ENCODE peak calls at places on chromosomes 7 and 10, in four cellular contexts. D, B, R and H are unnamed samples.

GRCh38 chr7:94700926-94701554 is 45.1 kb upstream of the SGCE start:
- DNase-seq in D (no peak), B (no peak), R (no peak), H (no peak)

GRCh38 chr7:50920031-50920635 is 137.4 kb upstream of the GRB10 start:
- DNase-seq in D (no peak), B (no peak), R (no peak), H (no peak)

GRCh38 chr10:121418126-121418777 is 180.0 kb downstream of the FGFR2 start:
- DNase-seq in D (no peak), B (no peak), R (no peak), H (no peak)

GRCh38 chr10:91514025-91514424 is 103.9 kb downstream of the HECTD2 start:
- DNase-seq in D (no peak), B (no peak), R (no peak), H (no peak)

GRCh38 chr10:12975266-12975665 is 26.2 kb downstream of the CCDC3 start:
- DNase-seq in D (no peak), B (no peak), R (peak; percentile 19), H (no peak)

GRCh38 chr7:88020953-88021650 is 87.1 kb downstream of the ADAM22 start:
- DNase-seq in D (no peak), B (no peak), R (no peak), H (no peak)

GRCh38 chr7:138434458-138435093 is 25.5 kb upstream of the TRIM24 start:
- DNase-seq in D (no peak), B (no peak), R (no peak), H (no peak)

GRCh38 chr7:68224041-68224534 is 1227.5 kb downstream of the TYW1 start:
- DNase-seq in D (no peak), B (no peak), R (no peak), H (no peak)

GRCh38 chr7:129489491-129489890 is 12.8 kb upstream of the SMKR1 start:
- DNase-seq in D (no peak), B (no peak), R (no peak), H (no peak)

GRCh38 chr7:105230486-105230885 is 158.2 kb downstream of the SRPK2 start:
- DNase-seq in D (no peak), B (no peak), R (no peak), H (no peak)

GRCh38 chr10:79047875-79048638 is 20.7 kb upstream of the ZMIZ1 start:
- DNase-seq in D (peak; percentile 13), B (peak; percentile 61), R (no peak), H (no peak)

GRCh38 chr7:35241884-35242283 is 12.0 kb downstream of the TBX20 start:
- DNase-seq in D (no peak), B (no peak), R (peak; percentile 49), H (no peak)

GRCh38 chr10:102434251-102434913 is 2.0 kb upstream of the CUEDC2 start:
- DNase-seq in D (no peak), B (no peak), R (no peak), H (no peak)

GRCh38 chr10:9957352-9957751 is 1060.3 kb upstream of the CELF2 start:
- DNase-seq in D (no peak), B (no peak), R (no peak), H (no peak)

GRCh38 chr10:15305634-15306033 is 65.5 kb downstream of the FAM171A1 start:
- DNase-seq in D (no peak), B (no peak), R (no peak), H (no peak)

GRCh38 chr10:71714592-71714991 is 5.0 kb downstream of the C10orf105 start:
- DNase-seq in D (no peak), B (no peak), R (no peak), H (no peak)

GRCh38 chr10:71715860-71716259 is 3.7 kb downstream of the C10orf105 start:
- DNase-seq in D (no peak), B (no peak), R (no peak), H (no peak)

GRCh38 chr10:71714055-71714454 is 5.5 kb downstream of the C10orf105 start:
- DNase-seq in D (no peak), B (no peak), R (no peak), H (no peak)

GRCh38 chr10:71716406-71716805 is 3.2 kb downstream of the C10orf105 start:
- DNase-seq in D (no peak), B (no peak), R (no peak), H (no peak)

DNA sequence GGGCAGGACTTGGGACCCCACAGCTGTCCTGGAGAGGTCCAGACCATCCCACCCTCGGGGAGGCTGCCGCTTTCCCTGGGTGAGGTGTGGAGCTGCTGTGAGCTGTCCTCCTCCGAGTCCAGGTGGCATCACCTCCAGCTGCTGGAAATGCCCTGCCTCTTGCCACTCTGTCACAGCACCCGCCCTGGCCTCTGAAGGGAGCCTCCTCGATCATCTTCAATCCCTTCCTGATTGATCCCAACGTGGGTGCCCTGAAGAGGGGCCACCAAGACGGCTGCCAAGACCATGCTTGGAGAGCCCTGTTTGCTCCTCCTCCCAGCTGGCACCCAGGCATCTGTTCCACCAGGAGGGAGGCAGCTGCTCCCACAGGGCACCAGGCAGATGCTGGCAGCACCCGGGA is 4.6 kb downstream of the C10orf105 start:
- DNase-seq in D (no peak), B (no peak), R (no peak), H (no peak)
- H3K4me3 ChIP-seq in D (no peak overlapping the region), B (no peak overlapping the region), R (no peak overlapping the region), H (no peak overlapping the region)

GRCh38 chr10:73901261-73901660 is 9.7 kb upstream of the PLAU start:
- DNase-seq in D (no peak), B (no peak), R (no peak), H (no peak)

GRCh38 chr10:73900068-73900467 is 10.9 kb upstream of the PLAU start:
- DNase-seq in D (no peak), B (no peak), R (no peak), H (no peak)

GRCh38 chr10:73898730-73899400 is 12.1 kb upstream of the PLAU start:
- DNase-seq in D (no peak), B (no peak), R (no peak), H (no peak)

GRCh38 chr10:73897693-73898092 is 13.2 kb upstream of the PLAU start:
- DNase-seq in D (no peak), B (no peak), R (no peak), H (no peak)

DNA sequence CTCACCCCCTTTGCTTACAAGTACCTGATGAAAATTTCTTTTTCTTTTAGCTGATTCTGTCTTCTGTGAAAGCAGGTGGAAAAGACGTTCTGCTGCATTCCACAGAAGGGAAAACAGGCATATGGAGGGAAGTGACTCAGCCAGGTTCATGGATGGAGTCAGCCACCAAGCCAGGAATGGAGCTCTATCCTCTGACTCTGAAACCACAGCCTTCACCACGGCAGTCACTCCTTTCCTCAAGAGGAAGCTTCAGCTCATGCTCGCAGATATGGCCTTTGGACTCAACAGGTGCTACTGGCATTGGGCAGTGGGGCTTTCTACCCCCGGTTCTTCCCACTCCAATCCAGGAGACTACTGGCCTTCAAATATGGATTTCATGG is 11.5 kb upstream of the PLAU start:
- DNase-seq in D (no peak), B (no peak), R (no peak), H (no peak)
- H3K4me1 ChIP-seq in D (no peaks in the 10 kb centered on the region), B (no peaks in the 10 kb centered on the region), R (no peaks in the 10 kb centered on the region), H (peaks cover 1% of the 10 kb centered on the region)

DNA sequence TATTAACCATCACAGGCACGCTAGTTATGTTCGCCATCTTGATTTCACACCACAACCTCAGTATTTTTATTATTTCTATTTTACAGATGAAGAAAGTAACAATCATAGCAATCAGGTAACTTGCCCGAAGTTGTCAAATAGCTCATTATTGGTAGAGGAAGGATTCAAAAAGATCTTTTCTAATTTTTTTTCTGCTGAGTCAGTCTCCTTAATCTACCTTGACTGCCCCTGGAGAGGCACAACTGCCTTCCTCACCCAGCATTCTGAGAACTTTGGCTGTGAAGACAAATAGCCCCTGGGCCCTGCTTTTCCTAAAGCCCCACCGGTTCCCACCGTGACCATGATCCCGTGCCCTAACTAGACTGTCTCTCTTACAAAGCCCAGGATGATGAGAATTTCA is 99.2 kb downstream of the TRIL start:
- DNase-seq in D (no peak), B (no peak), R (no peak), H (no peak)
- H3K36me3 ChIP-seq in D (no peaks in the 10 kb centered on the region), B (no peaks in the 10 kb centered on the region), R (no peaks in the 10 kb centered on the region), H (no peaks in the 10 kb centered on the region)

GRCh38 chr7:55558962-55559920 is 13.1 kb downstream of the VOPP1 start:
- DNase-seq in D (no peak), B (no peak), R (no peak), H (no peak)
- H3K4me3 ChIP-seq in D (no peak overlapping the region), B (no peak overlapping the region), R (no peak overlapping the region), H (no peak overlapping the region)

GRCh38 chr7:116630932-116631449 is 41.0 kb upstream of the MET start:
- DNase-seq in D (no peak), B (peak; percentile 81), R (peak; percentile 26), H (no peak)
- H3K4me1 ChIP-seq in D (no peaks in the 10 kb centered on the region), B (peaks cover 6% of the 10 kb centered on the region), R (no peaks in the 10 kb centered on the region), H (no peaks in the 10 kb centered on the region)

GRCh38 chr7:33909312-33909711 is 4.0 kb downstream of the BMPER start:
- DNase-seq in D (no peak), B (no peak), R (no peak), H (no peak)
- H3K36me3 ChIP-seq in D (no peaks in the 10 kb centered on the region), B (no peaks in the 10 kb centered on the region), R (no peaks in the 10 kb centered on the region), H (no peaks in the 10 kb centered on the region)

GRCh38 chr10:30435068-30435422 is 1.1 kb downstream of the MAP3K8 start:
- DNase-seq in D (peak; percentile 57), B (peak; percentile 49), R (peak; percentile 37), H (no peak)

GRCh38 chr10:30433779-30434272 is at the start of gene MAP3K8:
- DNase-seq in D (peak; percentile 88), B (peak; percentile 95), R (peak; percentile 93), H (peak; percentile 45)

GRCh38 chr10:30432631-30433285 is 1.2 kb upstream of the MAP3K8 start:
- DNase-seq in D (peak; percentile 53), B (peak; percentile 78), R (no peak), H (no peak)

GRCh38 chr10:30433286-30433778 is 652 bp upstream of the MAP3K8 start:
- DNase-seq in D (peak; percentile 84), B (peak; percentile 85), R (peak; percentile 94), H (no peak)

GRCh38 chr10:30434273-30435067 is 486 bp downstream of the MAP3K8 start:
- DNase-seq in D (peak; percentile 89), B (peak; percentile 86), R (peak; percentile 79), H (no peak)
- H3K4me3 ChIP-seq in D (peak overlapping the region; percentile 68), B (peak overlapping the region; percentile 83), R (peak overlapping the region; percentile 87), H (peak overlapping the region; percentile 53)

DNA sequence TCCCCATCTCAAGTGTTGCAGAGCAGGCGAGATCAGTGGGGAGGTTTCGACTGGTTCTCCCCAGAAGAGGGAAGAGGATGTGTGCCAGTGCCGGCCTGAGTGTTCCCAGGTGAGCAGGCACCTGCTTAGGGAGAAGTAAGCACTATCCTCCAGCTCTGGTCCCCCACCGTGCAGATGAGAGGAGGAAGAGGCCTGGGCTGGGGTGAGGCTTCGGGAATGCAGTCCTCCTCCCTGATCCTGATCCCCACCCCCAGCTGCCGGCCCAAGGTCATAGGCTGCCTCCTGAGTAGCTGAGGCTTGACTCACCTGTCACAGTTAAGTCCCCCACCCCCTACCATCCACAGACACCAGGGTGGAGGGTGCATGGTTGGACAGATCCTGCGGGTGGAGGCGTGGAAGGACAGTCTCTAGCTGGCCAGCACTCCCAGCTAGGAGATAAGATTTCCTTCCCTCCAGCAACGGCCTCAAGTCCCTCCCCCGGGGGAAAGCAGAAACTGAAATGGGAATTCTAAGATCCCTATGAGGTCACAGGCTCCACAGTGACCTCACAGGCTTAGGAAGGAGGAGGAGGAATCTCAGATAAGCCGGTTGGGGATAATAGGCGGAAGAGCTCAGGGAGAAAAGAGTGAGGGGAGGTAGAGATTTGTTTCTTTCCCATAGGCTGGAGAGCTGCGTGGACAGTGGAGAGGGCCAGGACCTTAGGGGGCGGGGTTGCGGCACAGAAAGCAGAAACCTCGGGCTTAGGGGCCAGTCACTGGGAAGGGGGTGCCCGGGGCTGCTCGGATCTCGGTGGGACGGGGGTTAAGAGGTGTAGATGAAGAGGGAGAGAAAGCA is 1.0 kb downstream of the LRCH4 start:
- DNase-seq in D (no peak), B (peak; percentile 79), R (peak; percentile 91), H (no peak)
- H3K4me1 ChIP-seq in D (peaks cover 6% of the 10 kb centered on the region), B (peaks cover 31% of the 10 kb centered on the region), R (peaks cover 32% of the 10 kb centered on the region), H (peaks cover 12% of the 10 kb centered on the region)